ENCODE peak calls at places on chromosome 16, in ten cellular contexts. X is hippocampal formation; K is NCI-H1105; I is AG08395; S is Right ventricle myocardium superior; M is caudate nucleus; U is dermis microvascular lymphatic vessel endothelial cell; A is Right ventricle myocardium inferior; J is naive B cell; Y is stimulated activated CD4-positive, alpha-beta T cell treated with anti-CD3 and anti-CD28 coated beads, Interleukin-1b, Interleukin-23, amount 100 ng/mL, for 1 hour. B is an unnamed sample.
A peak's percentile ranks its signal among the peaks of the same experiment; 100 is the strongest.

GRCh38 chr16:84357191-84357651 is 11.1 kb upstream of the ATP2C2 start:
- DNase-seq in X (peak; percentile 42), K (no peak), I (no peak), S (no peak), M (no peak), U (no peak), A (no peak), J (no peak), Y (no peak), B (no peak)

GRCh38 chr16:8866118-8866883 is 2.5 kb downstream of the CARHSP1 start:
- DNase-seq in X (peak; percentile 34), K (peak; percentile 10), I (no peak), S (peak; percentile 76), M (peak; percentile 34), U (no peak), A (no peak), J (no peak), Y (no peak), B (no peak)

GRCh38 chr16:65180986-65181710 is 59.3 kb upstream of the CDH11 start:
- DNase-seq in X (no peak), K (no peak), I (peak; percentile 42), S (no peak), M (no peak), U (no peak), A (no peak), J (no peak), Y (no peak), B (no peak)

GRCh38 chr16:68230956-68231355 is 5.0 kb downstream of the ESRP2 start:
- DNase-seq in X (no peak), K (no peak), I (no peak), S (no peak), M (no peak), U (no peak), A (no peak), J (no peak), Y (no peak), B (no peak)

GRCh38 chr16:67241008-67241900 is 6.0 kb downstream of the FHOD1 start:
- DNase-seq in X (no peak), K (no peak), I (peak; percentile 88), S (peak; percentile 83), M (peak; percentile 50), U (peak; percentile 52), A (peak; percentile 80), J (no peak), Y (no peak), B (no peak)

GRCh38 chr16:27969574-27969973 is 93.9 kb downstream of the GSG1L start:
- DNase-seq in X (no peak), K (no peak), I (no peak), S (no peak), M (no peak), U (no peak), A (no peak), J (no peak), Y (no peak), B (no peak)

GRCh38 chr16:47392114-47392513 is 68.7 kb downstream of the ITFG1 start:
- DNase-seq in X (no peak), K (no peak), I (no peak), S (no peak), M (no peak), U (no peak), A (no peak), J (peak; percentile 39), Y (no peak), B (peak; percentile 8)

GRCh38 chr16:79653337-79654000 is 52.9 kb upstream of the MAF start:
- DNase-seq in X (peak; percentile 3), K (peak; percentile 52), I (no peak), S (peak; percentile 80), M (no peak), U (no peak), A (peak; percentile 87), J (no peak), Y (no peak), B (no peak)

GRCh38 chr16:66369055-66369592 is 2.6 kb downstream of the CDH5 start:
- DNase-seq in X (no peak), K (no peak), I (no peak), S (peak; percentile 74), M (no peak), U (peak; percentile 80), A (no peak), J (no peak), Y (no peak), B (peak; percentile 14)